ENCODE peak calls at places on chromosome 12, in five cellular contexts. N is COR-L47, C is DMS153, O is iris pigment epithelial cell, R is endothelial cell. W is an unnamed sample.

GRCh38 chr12:88793091-88793490 is 212.8 kb upstream of the KITLG start:
- DNase-seq in O (peak; percentile 79), C (no peak), N (no peak), R (no peak), W (no peak)

GRCh38 chr12:5509122-5509521 is 77.2 kb downstream of the NTF3 start:
- DNase-seq in C (no peak), R (no peak), O (no peak), N (no peak), W (no peak)

GRCh38 chr12:78866518-78866917 is 1.9 kb downstream of the SYT1 start:
- DNase-seq in R (no peak), O (no peak), N (no peak), C (no peak), W (no peak)

GRCh38 chr12:68425998-68426397 is 93.8 kb upstream of the MDM1 start:
- DNase-seq in O (peak; percentile 88), N (no peak), C (no peak), R (no peak), W (no peak)

GRCh38 chr12:50132505-50133135 is 20.6 kb downstream of the COX14 start:
- DNase-seq in N (no peak), R (no peak), O (peak; percentile 18), C (peak; percentile 2), W (no peak)

GRCh38 chr12:79217306-79217705 is 352.7 kb downstream of the SYT1 start:
- DNase-seq in C (no peak), R (no peak), O (no peak), N (peak; percentile 13), W (no peak)

GRCh38 chr12:66775941-66776340 is 97.1 kb upstream of the GRIP1 start:
- DNase-seq in R (no peak), N (no peak), C (no peak), O (no peak), W (no peak)

GRCh38 chr12:51339750-51340149 is 6.7 kb downstream of the CELA1 start:
- DNase-seq in O (no peak), C (no peak), N (no peak), R (no peak), W (no peak)

GRCh38 chr12:104457746-104458644 is 1.2 kb downstream of the CHST11 start:
- DNase-seq in N (no peak), C (no peak), R (peak; percentile 33), O (no peak), W (peak; percentile 49)

GRCh38 chr12:47838286-47838931 is 18.7 kb upstream of the HDAC7 start:
- DNase-seq in R (peak; percentile 43), O (no peak), C (no peak), N (peak; percentile 50), W (no peak)

GRCh38 chr12:47004634-47005033 is 74.8 kb upstream of the PCED1B start:
- DNase-seq in C (no peak), R (no peak), O (peak; percentile 67), N (no peak), W (no peak)

GRCh38 chr12:31578632-31579031 is 12.3 kb downstream of the DENND5B start:
- DNase-seq in O (no peak), R (no peak), C (no peak), N (no peak), W (no peak)

GRCh38 chr12:51636986-51637385 is 46.0 kb downstream of the SCN8A start:
- DNase-seq in O (no peak), C (no peak), N (no peak), R (no peak), W (no peak)

GRCh38 chr12:40158592-40159111 is 52.8 kb upstream of the SLC2A13 start:
- DNase-seq in R (no peak), O (peak; percentile 35), C (peak; percentile 34), N (no peak), W (no peak)

GRCh38 chr12:26465419-26466097 is 270.2 kb downstream of the SSPN start:
- DNase-seq in O (no peak), R (no peak), N (no peak), C (no peak), W (no peak)

GRCh38 chr12:132259364-132259871 is 70.0 kb downstream of the GALNT9 start:
- DNase-seq in O (no peak), N (no peak), R (no peak), C (no peak), W (no peak)

W was measured in CD8-positive, alpha-beta T cell.